ENCODE peak calls at places on chromosomes 12 and 14, in seven cellular contexts. Q is CD8-positive, alpha-beta T cell; B is Panc1; E is hypothalamus; H is HFF-Myc; U is lower leg skin; L is G401. K is an unnamed sample.

GRCh38 chr12:120257041-120257821 is 8.3 kb downstream of the PXN start:
- DNase-seq in Q (no peak), B (no peak), E (peak; percentile 42), H (peak; percentile 75), U (peak; percentile 32), L (peak; percentile 94), K (peak; percentile 78)

GRCh38 chr14:68599896-68600620 is 192.8 kb downstream of the ZFP36L1 start:
- DNase-seq in Q (no peak), B (no peak), E (no peak), H (no peak), U (no peak), L (no peak), K (no peak)

GRCh38 chr12:117433878-117434277 is 72.5 kb upstream of the NOS1 start:
- DNase-seq in Q (no peak), B (no peak), E (no peak), H (no peak), U (no peak), L (no peak), K (no peak)

GRCh38 chr12:120394483-120395367 is 25.8 kb upstream of the MSI1 start:
- DNase-seq in Q (no peak), B (no peak), E (no peak), H (no peak), U (peak; percentile 15), L (no peak), K (no peak)

GRCh38 chr14:69713976-69714716 is 52.8 kb upstream of the SRSF5 start:
- DNase-seq in Q (no peak), B (no peak), E (no peak), H (no peak), U (no peak), L (peak; percentile 53), K (no peak)

GRCh38 chr12:47545938-47546609 is 159.8 kb downstream of the RPAP3 start:
- DNase-seq in Q (no peak), B (no peak), E (no peak), H (no peak), U (no peak), L (no peak), K (no peak)

GRCh38 chr14:81164167-81164774 is 56.5 kb downstream of the GTF2A1 start:
- DNase-seq in Q (no peak), B (peak; percentile 47), E (peak; percentile 26), H (peak; percentile 32), U (peak; percentile 51), L (peak; percentile 25), K (peak; percentile 15)

GRCh38 chr12:77813558-77813957 is 17.1 kb upstream of the NAV3 start:
- DNase-seq in Q (no peak), B (no peak), E (no peak), H (no peak), U (no peak), L (no peak), K (no peak)

GRCh38 chr14:56972948-56973347 is 162.7 kb upstream of the OTX2 start:
- DNase-seq in Q (no peak), B (no peak), E (no peak), H (no peak), U (no peak), L (no peak), K (no peak)

GRCh38 chr12:32896438-32897275 is at the start of gene PKP2:
- DNase-seq in Q (no peak), B (no peak), E (no peak), H (no peak), U (peak; percentile 29), L (peak; percentile 69), K (no peak)

GRCh38 chr12:29889737-29890136 is 106.0 kb upstream of the TMTC1 start:
- DNase-seq in Q (no peak), B (no peak), E (peak; percentile 6), H (no peak), U (peak; percentile 18), L (no peak), K (peak; percentile 4)

GRCh38 chr12:113478351-113479011 is 6.8 kb upstream of the LHX5 start:
- DNase-seq in Q (no peak), B (no peak), E (no peak), H (no peak), U (no peak), L (no peak), K (no peak)

GRCh38 chr12:121530600-121531355 is 50.0 kb downstream of the KDM2B start:
- DNase-seq in Q (peak; percentile 45), B (no peak), E (peak; percentile 10), H (peak; percentile 60), U (peak; percentile 65), L (no peak), K (no peak)

GRCh38 chr12:59678759-59679411 is 83.1 kb downstream of the SLC16A7 start:
- DNase-seq in Q (no peak), B (no peak), E (no peak), H (no peak), U (no peak), L (no peak), K (no peak)

GRCh38 chr14:91146661-91147060 is 32.8 kb downstream of the DGLUCY start:
- DNase-seq in Q (no peak), B (no peak), E (no peak), H (no peak), U (no peak), L (no peak), K (no peak)

GRCh38 chr14:104294983-104295680 is 156.7 kb downstream of the KIF26A start:
- DNase-seq in Q (no peak), B (no peak), E (no peak), H (no peak), U (no peak), L (no peak), K (no peak)

GRCh38 chr12:43069768-43070221 is 480.2 kb upstream of the PRICKLE1 start:
- DNase-seq in Q (no peak), B (no peak), E (no peak), H (no peak), U (peak; percentile 48), L (no peak), K (no peak)

GRCh38 chr14:87566986-87567385 is 426.0 kb downstream of the GALC start:
- DNase-seq in Q (no peak), B (no peak), E (no peak), H (peak; percentile 2), U (no peak), L (no peak), K (no peak)

GRCh38 chr12:64780531-64781373 is 21.5 kb upstream of the GNS start:
- DNase-seq in Q (no peak), B (no peak), E (no peak), H (no peak), U (no peak), L (no peak), K (no peak)

GRCh38 chr12:132089407-132089910 is 54.7 kb downstream of the DDX51 start:
- DNase-seq in Q (no peak), B (no peak), E (no peak), H (no peak), U (no peak), L (no peak), K (no peak)

GRCh38 chr12:50314629-50315312 is 31.5 kb upstream of the LIMA1 start:
- DNase-seq in Q (no peak), B (peak; percentile 46), E (no peak), H (peak; percentile 48), U (no peak), L (peak; percentile 71), K (no peak)

GRCh38 chr12:93812616-93813015 is 135.4 kb downstream of the CRADD start:
- DNase-seq in Q (no peak), B (no peak), E (no peak), H (peak; percentile 52), U (no peak), L (no peak), K (no peak)

GRCh38 chr12:72602616-72603015 is 330.4 kb downstream of the TRHDE start:
- DNase-seq in Q (no peak), B (no peak), E (no peak), H (no peak), U (no peak), L (no peak), K (no peak)

GRCh38 chr12:107912421-107913004 is 138.0 kb downstream of the ASCL4 start:
- DNase-seq in Q (peak; percentile 8), B (no peak), E (peak; percentile 22), H (no peak), U (peak; percentile 42), L (peak; percentile 69), K (no peak)

GRCh38 chr12:72207094-72207493 is 65.1 kb upstream of the TRHDE start:
- DNase-seq in Q (no peak), B (no peak), E (no peak), H (no peak), U (no peak), L (peak; percentile 36), K (no peak)

GRCh38 chr12:130639759-130640158 is 76.3 kb downstream of the RIMBP2 start:
- DNase-seq in Q (no peak), B (no peak), E (no peak), H (no peak), U (no peak), L (no peak), K (no peak)

GRCh38 chr14:87332001-87332400 is 661.0 kb downstream of the GALC start:
- DNase-seq in Q (no peak), B (no peak), E (no peak), H (peak; percentile 30), U (no peak), L (no peak), K (no peak)

GRCh38 chr12:89707992-89708792 is 446 bp downstream of the ATP2B1 start:
- DNase-seq in Q (peak; percentile 15), B (no peak), E (no peak), H (no peak), U (peak; percentile 35), L (no peak), K (no peak)

GRCh38 chr12:81758421-81759214 is 532 bp downstream of the PPFIA2 start:
- DNase-seq in Q (no peak), B (no peak), E (peak; percentile 79), H (no peak), U (no peak), L (peak; percentile 81), K (no peak)

GRCh38 chr12:42766754-42767153 is 177.2 kb upstream of the PRICKLE1 start:
- DNase-seq in Q (no peak), B (no peak), E (no peak), H (no peak), U (no peak), L (no peak), K (no peak)

GRCh38 chr12:7609480-7609879 is 56.2 kb downstream of the APOBEC1 start:
- DNase-seq in Q (no peak), B (no peak), E (no peak), H (no peak), U (no peak), L (no peak), K (no peak)

GRCh38 chr14:56555921-56556570 is 23.6 kb upstream of the TMEM260 start:
- DNase-seq in Q (no peak), B (peak; percentile 24), E (no peak), H (no peak), U (no peak), L (peak; percentile 56), K (no peak)

GRCh38 chr12:105025890-105026289 is 39.8 kb downstream of the NOPCHAP1 start:
- DNase-seq in Q (no peak), B (no peak), E (peak; percentile 6), H (no peak), U (peak; percentile 65), L (peak; percentile 69), K (peak; percentile 18)

GRCh38 chr12:49985981-49986380 is 13.2 kb downstream of the AQP6 start:
- DNase-seq in Q (no peak), B (no peak), E (no peak), H (no peak), U (no peak), L (no peak), K (no peak)

K was measured in brain pericyte.